ENCODE peak calls at places on chromosome 20, in five cellular contexts. One of them, this sample, is unnamed.

GRCh38 chr20:63518351-63518861 is 2.2 kb upstream of the PPDPF start:
- DNase-seq in choroid plexus epithelial cell: no peak
- DNase-seq in hepatocyte: no peak
- DNase-seq in progenitor cell of endocrine pancreas: peak; percentile 8
- DNase-seq in ovary: peak; percentile 48
- DNase-seq in this sample: no peak

GRCh38 chr20:50338479-50339195 is 148.0 kb downstream of the CEBPB start:
- DNase-seq in choroid plexus epithelial cell: peak; percentile 29
- DNase-seq in hepatocyte: no peak
- DNase-seq in progenitor cell of endocrine pancreas: no peak
- DNase-seq in ovary: no peak
- DNase-seq in this sample: no peak

GRCh38 chr20:50110141-50111047 is 2.6 kb downstream of the UBE2V1 start:
- DNase-seq in choroid plexus epithelial cell: peak; percentile 57
- DNase-seq in hepatocyte: peak; percentile 68
- DNase-seq in progenitor cell of endocrine pancreas: no peak
- DNase-seq in ovary: no peak
- DNase-seq in this sample: no peak

GRCh38 chr20:47748851-47749250 is 36.4 kb downstream of the SULF2 start:
- DNase-seq in choroid plexus epithelial cell: no peak
- DNase-seq in hepatocyte: no peak
- DNase-seq in progenitor cell of endocrine pancreas: no peak
- DNase-seq in ovary: no peak
- DNase-seq in this sample: no peak

GRCh38 chr20:17795003-17795402 is 95.2 kb downstream of the BANF2 start:
- DNase-seq in choroid plexus epithelial cell: no peak
- DNase-seq in hepatocyte: no peak
- DNase-seq in progenitor cell of endocrine pancreas: no peak
- DNase-seq in ovary: no peak
- DNase-seq in this sample: no peak

GRCh38 chr20:34096699-34097420 is 15.2 kb downstream of the EIF2S2 start:
- DNase-seq in choroid plexus epithelial cell: peak; percentile 19
- DNase-seq in hepatocyte: no peak
- DNase-seq in progenitor cell of endocrine pancreas: no peak
- DNase-seq in ovary: no peak
- DNase-seq in this sample: no peak

GRCh38 chr20:24577271-24577909 is 108.0 kb downstream of the SYNDIG1 start:
- DNase-seq in choroid plexus epithelial cell: no peak
- DNase-seq in hepatocyte: no peak
- DNase-seq in progenitor cell of endocrine pancreas: no peak
- DNase-seq in ovary: no peak
- DNase-seq in this sample: no peak

GRCh38 chr20:5991623-5992441 is 41.4 kb downstream of the MCM8 start:
- DNase-seq in choroid plexus epithelial cell: peak; percentile 52
- DNase-seq in hepatocyte: peak; percentile 43
- DNase-seq in progenitor cell of endocrine pancreas: no peak
- DNase-seq in ovary: no peak
- DNase-seq in this sample: no peak

GRCh38 chr20:9590189-9590588 is 75.8 kb downstream of the LAMP5 start:
- DNase-seq in choroid plexus epithelial cell: peak; percentile 24
- DNase-seq in hepatocyte: no peak
- DNase-seq in progenitor cell of endocrine pancreas: no peak
- DNase-seq in ovary: no peak
- DNase-seq in this sample: peak; percentile 31

GRCh38 chr20:38164624-38165088 is 414 bp downstream of the TGM2 start:
- DNase-seq in choroid plexus epithelial cell: no peak
- DNase-seq in hepatocyte: no peak
- DNase-seq in progenitor cell of endocrine pancreas: no peak
- DNase-seq in ovary: no peak
- DNase-seq in this sample: no peak

GRCh38 chr20:53984781-53985518 is 85.4 kb downstream of the BCAS1 start:
- DNase-seq in choroid plexus epithelial cell: no peak
- DNase-seq in hepatocyte: no peak
- DNase-seq in progenitor cell of endocrine pancreas: no peak
- DNase-seq in ovary: no peak
- DNase-seq in this sample: no peak

GRCh38 chr20:18971121-18971520 is 157.5 kb downstream of the SCP2D1 start:
- DNase-seq in choroid plexus epithelial cell: no peak
- DNase-seq in hepatocyte: no peak
- DNase-seq in progenitor cell of endocrine pancreas: no peak
- DNase-seq in ovary: no peak
- DNase-seq in this sample: no peak

GRCh38 chr20:10498196-10498595 is 63.1 kb downstream of the SLX4IP start:
- DNase-seq in choroid plexus epithelial cell: no peak
- DNase-seq in hepatocyte: no peak
- DNase-seq in progenitor cell of endocrine pancreas: no peak
- DNase-seq in ovary: no peak
- DNase-seq in this sample: no peak

GRCh38 chr20:19907326-19908056 is 109.7 kb upstream of the NAA20 start:
- DNase-seq in choroid plexus epithelial cell: peak; percentile 27
- DNase-seq in hepatocyte: no peak
- DNase-seq in progenitor cell of endocrine pancreas: no peak
- DNase-seq in ovary: no peak
- DNase-seq in this sample: no peak

GRCh38 chr20:20614391-20614790 is 98.1 kb downstream of the RALGAPA2 start:
- DNase-seq in choroid plexus epithelial cell: peak; percentile 57
- DNase-seq in hepatocyte: no peak
- DNase-seq in progenitor cell of endocrine pancreas: no peak
- DNase-seq in ovary: no peak
- DNase-seq in this sample: no peak

DNA sequence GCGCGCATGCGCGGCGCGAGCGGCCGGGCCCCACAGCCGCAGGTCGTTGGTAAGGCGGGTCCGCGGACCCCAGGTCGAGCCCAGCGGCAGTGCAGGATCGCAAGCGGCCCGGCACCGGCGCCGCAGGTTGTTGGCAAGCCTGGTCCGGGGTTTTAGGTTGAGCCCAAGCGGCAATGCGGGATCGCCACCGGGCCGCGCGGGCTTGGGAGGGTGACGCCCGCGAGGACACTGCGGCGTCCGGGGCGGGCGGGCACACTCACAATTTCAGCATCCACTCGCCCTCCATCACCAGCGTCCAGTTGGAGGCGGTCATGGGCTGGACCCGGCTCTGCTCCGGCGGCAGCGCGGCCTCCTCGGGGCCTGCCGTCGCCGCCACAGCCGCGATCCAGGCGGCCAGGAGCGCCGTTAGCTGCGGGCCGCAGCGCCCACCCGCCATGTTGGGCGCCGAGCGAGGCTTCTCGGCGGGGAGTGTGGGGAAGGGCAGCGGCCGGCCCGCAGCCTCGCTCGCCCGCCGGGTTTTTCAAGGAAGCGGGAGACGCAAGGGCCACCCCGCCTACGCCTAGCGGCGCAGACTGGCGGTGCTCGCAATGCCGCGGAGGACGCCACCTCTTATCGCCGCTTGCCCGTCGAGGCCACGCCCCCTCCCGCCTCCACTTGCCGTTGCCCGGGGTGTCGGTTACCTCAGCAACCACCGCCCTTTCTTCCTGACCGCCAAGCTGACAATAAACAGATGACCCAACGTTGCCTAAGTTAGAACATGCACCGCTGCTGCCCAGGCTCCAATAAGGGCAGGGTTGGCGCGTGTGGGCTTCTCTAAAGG is at the start of gene TMX4:
- DNase-seq in choroid plexus epithelial cell: peak; percentile 96
- DNase-seq in hepatocyte: peak; percentile 97
- DNase-seq in progenitor cell of endocrine pancreas: peak; percentile 95
- DNase-seq in ovary: peak; percentile 99
- DNase-seq in this sample: peak; percentile 93
- TF ChIP-seq CTCF in choroid plexus epithelial cell: peak; percentile 24
- TF ChIP-seq CTCF in hepatocyte: peak; percentile 39
- TF ChIP-seq CTCF in progenitor cell of endocrine pancreas: peak; percentile 52
- TF ChIP-seq CTCF in ovary: peak; percentile 74
- TF ChIP-seq CTCF in this sample: peak; percentile 29

GRCh38 chr20:57792386-57793095 is 82.7 kb upstream of the PMEPA1 start:
- DNase-seq in choroid plexus epithelial cell: peak; percentile 19
- DNase-seq in hepatocyte: no peak
- DNase-seq in progenitor cell of endocrine pancreas: no peak
- DNase-seq in ovary: no peak
- DNase-seq in this sample: no peak
- TF ChIP-seq CTCF in choroid plexus epithelial cell: no peak
- TF ChIP-seq CTCF in hepatocyte: no peak
- TF ChIP-seq CTCF in progenitor cell of endocrine pancreas: no peak
- TF ChIP-seq CTCF in ovary: no peak
- TF ChIP-seq CTCF in this sample: no peak

GRCh38 chr20:46709055-46709458 is 392 bp upstream of the SLC2A10 start:
- DNase-seq in choroid plexus epithelial cell: no peak
- DNase-seq in hepatocyte: peak; percentile 42
- DNase-seq in progenitor cell of endocrine pancreas: no peak
- DNase-seq in ovary: no peak
- DNase-seq in this sample: no peak

GRCh38 chr20:46709459-46710148 is at the start of gene SLC2A10:
- DNase-seq in choroid plexus epithelial cell: peak; percentile 52
- DNase-seq in hepatocyte: peak; percentile 86
- DNase-seq in progenitor cell of endocrine pancreas: peak; percentile 49
- DNase-seq in ovary: peak; percentile 76
- DNase-seq in this sample: peak; percentile 85

GRCh38 chr20:46710149-46710913 is 882 bp downstream of the SLC2A10 start:
- DNase-seq in choroid plexus epithelial cell: no peak
- DNase-seq in hepatocyte: no peak
- DNase-seq in progenitor cell of endocrine pancreas: no peak
- DNase-seq in ovary: no peak
- DNase-seq in this sample: no peak

GRCh38 chr20:46706242-46706641 is 3.2 kb upstream of the SLC2A10 start:
- DNase-seq in choroid plexus epithelial cell: no peak
- DNase-seq in hepatocyte: no peak
- DNase-seq in progenitor cell of endocrine pancreas: no peak
- DNase-seq in ovary: no peak
- DNase-seq in this sample: no peak

DNA sequence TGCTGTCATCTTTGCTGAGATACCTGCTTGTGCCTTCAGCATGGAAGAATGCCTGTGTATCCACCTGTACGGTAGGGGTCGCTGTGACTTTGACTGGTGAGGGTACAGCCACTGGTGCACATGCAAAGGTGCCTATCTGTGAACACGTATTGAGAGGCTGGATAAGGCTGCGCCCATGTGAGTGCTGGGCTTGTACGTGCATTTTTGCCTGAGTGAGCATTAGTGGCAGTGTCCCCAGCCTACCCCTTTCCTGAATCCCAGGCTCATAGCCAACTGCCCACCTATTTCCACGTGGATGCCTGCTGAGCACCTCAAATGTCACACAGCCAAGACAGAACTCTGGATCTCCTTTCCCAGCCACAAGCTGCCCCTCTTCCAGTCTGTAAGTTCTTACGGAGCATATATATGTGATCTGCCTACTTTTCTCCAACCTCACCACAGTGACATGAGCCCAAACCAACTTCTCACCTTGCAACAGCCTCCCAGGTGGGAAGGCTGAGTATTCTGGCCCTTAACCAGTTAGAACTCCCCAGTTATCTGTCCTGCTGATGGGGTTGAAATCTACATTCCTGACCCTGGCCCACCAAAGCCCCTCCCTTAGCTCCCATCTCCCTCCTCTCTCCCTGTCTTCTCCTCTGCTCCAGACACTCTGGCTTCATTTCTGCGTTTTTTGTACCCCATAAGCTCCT is 1.1 kb upstream of the SLC2A10 start:
- DNase-seq in choroid plexus epithelial cell: no peak
- DNase-seq in hepatocyte: peak; percentile 70
- DNase-seq in progenitor cell of endocrine pancreas: no peak
- DNase-seq in ovary: no peak
- DNase-seq in this sample: peak; percentile 44
- TF ChIP-seq CTCF in choroid plexus epithelial cell: peak; percentile 35
- TF ChIP-seq CTCF in hepatocyte: peak; percentile 38
- TF ChIP-seq CTCF in progenitor cell of endocrine pancreas: peak; percentile 53
- TF ChIP-seq CTCF in ovary: no peak
- TF ChIP-seq CTCF in this sample: no peak

GRCh38 chr20:59403261-59403961 is 103.0 kb downstream of the EDN3 start:
- DNase-seq in choroid plexus epithelial cell: no peak
- DNase-seq in hepatocyte: peak; percentile 79
- DNase-seq in progenitor cell of endocrine pancreas: peak; percentile 89
- DNase-seq in ovary: peak; percentile 71
- DNase-seq in this sample: peak; percentile 77

GRCh38 chr20:59402697-59403096 is 102.3 kb downstream of the EDN3 start:
- DNase-seq in choroid plexus epithelial cell: peak; percentile 5
- DNase-seq in hepatocyte: peak; percentile 54
- DNase-seq in progenitor cell of endocrine pancreas: no peak
- DNase-seq in ovary: no peak
- DNase-seq in this sample: no peak

GRCh38 chr20:59405226-59405815 is 104.9 kb downstream of the EDN3 start:
- DNase-seq in choroid plexus epithelial cell: no peak
- DNase-seq in hepatocyte: no peak
- DNase-seq in progenitor cell of endocrine pancreas: no peak
- DNase-seq in ovary: no peak
- DNase-seq in this sample: no peak

GRCh38 chr20:59404749-59405148 is 104.3 kb downstream of the EDN3 start:
- DNase-seq in choroid plexus epithelial cell: no peak
- DNase-seq in hepatocyte: no peak
- DNase-seq in progenitor cell of endocrine pancreas: no peak
- DNase-seq in ovary: no peak
- DNase-seq in this sample: no peak

DNA sequence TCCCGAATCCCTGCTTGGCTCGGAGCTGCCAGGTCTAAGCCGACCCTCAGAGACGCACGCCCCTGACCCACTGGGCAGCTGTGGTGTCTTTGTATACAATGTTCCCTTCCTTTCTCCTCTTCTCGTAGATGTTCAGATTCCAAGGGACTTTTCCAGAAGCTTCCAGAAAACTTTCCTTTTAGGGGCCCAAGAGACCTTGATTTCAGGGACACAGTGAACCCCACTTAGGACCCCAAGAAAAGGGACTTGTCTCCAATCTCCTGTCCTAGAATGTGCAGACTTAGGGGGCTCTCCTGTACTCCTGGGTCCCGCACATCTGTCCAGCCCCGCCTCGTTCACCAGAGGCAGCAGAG is 103.5 kb downstream of the EDN3 start:
- DNase-seq in choroid plexus epithelial cell: no peak
- DNase-seq in hepatocyte: no peak
- DNase-seq in progenitor cell of endocrine pancreas: no peak
- DNase-seq in ovary: no peak
- DNase-seq in this sample: no peak
- TF ChIP-seq CTCF in choroid plexus epithelial cell: no peak
- TF ChIP-seq CTCF in hepatocyte: no peak
- TF ChIP-seq CTCF in progenitor cell of endocrine pancreas: peak; percentile 2
- TF ChIP-seq CTCF in ovary: no peak
- TF ChIP-seq CTCF in this sample: no peak

DNA sequence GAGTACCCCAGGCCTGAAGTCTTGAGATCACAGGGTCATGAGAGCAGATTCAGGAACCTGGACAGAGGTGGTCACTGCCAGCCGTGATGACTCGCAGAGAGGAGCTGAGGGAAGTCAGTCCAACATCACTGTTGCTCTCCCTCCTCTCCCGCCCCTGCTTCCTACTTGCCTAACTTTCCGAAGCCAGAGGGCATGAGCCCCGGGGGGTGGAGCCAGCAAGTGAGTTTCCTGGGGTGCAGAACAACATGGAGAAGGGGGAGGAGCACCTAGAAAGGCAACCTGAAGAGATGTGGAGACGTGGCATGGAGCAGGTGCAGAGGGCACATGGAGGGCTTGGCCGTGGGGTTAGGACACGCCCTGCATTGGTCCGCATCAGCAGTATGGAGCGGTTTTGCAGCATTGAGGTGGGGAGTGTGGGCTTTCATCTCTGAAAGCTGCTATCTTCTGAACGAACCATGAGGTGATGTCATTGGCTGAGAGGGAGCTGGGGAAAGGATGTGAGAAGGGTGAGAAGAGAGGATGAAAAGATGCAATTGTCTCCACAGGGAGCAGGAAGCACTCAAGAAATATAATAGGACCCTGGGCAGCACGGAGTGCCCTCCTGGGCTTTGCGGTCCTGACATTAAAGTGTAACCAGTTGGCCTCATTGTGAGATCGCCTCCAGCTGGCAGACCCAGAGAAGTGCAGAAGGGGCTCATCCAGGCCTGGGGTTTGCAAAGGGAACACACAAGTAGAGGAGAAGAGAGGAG is 25.0 kb downstream of the GDAP1L1 start:
- DNase-seq in choroid plexus epithelial cell: no peak
- DNase-seq in hepatocyte: no peak
- DNase-seq in progenitor cell of endocrine pancreas: no peak
- DNase-seq in ovary: no peak
- DNase-seq in this sample: no peak
- TF ChIP-seq CTCF in choroid plexus epithelial cell: peak; percentile 33
- TF ChIP-seq CTCF in hepatocyte: peak; percentile 16
- TF ChIP-seq CTCF in progenitor cell of endocrine pancreas: peak; percentile 25
- TF ChIP-seq CTCF in ovary: no peak
- TF ChIP-seq CTCF in this sample: no peak

This sample was measured in Calu3.